ENCODE peak calls at places on chromosome 6, in six cellular contexts. One of them, this sample, is unnamed.

GRCh38 chr6:166597711-166598440 is 11.4 kb upstream of the RAMACL start:
- DNase-seq in type B pancreatic cell: no peak
- DNase-seq in GM13977: no peak
- DNase-seq in SK-N-SH: no peak
- DNase-seq in HL-60: no peak
- DNase-seq in foreskin fibroblast: no peak
- DNase-seq in this sample: no peak

GRCh38 chr6:50655848-50656453 is 57.4 kb upstream of the TFAP2D start:
- DNase-seq in type B pancreatic cell: no peak
- DNase-seq in SK-N-SH: peak
- DNase-seq in HL-60: no peak
- DNase-seq in GM13977: peak
- DNase-seq in foreskin fibroblast: no peak
- DNase-seq in this sample: no peak

GRCh38 chr6:452301-453067 is 60.9 kb downstream of the IRF4 start:
- DNase-seq in foreskin fibroblast: peak
- DNase-seq in SK-N-SH: no peak
- DNase-seq in type B pancreatic cell: no peak
- DNase-seq in HL-60: no peak
- DNase-seq in GM13977: no peak
- DNase-seq in this sample: no peak

GRCh38 chr6:168885741-168886140 is 367.9 kb downstream of the THBS2 start:
- DNase-seq in type B pancreatic cell: no peak
- DNase-seq in GM13977: no peak
- DNase-seq in foreskin fibroblast: no peak
- DNase-seq in SK-N-SH: no peak
- DNase-seq in HL-60: no peak
- DNase-seq in this sample: no peak

GRCh38 chr6:159440907-159441703 is 251.9 kb downstream of the SOD2 start:
- DNase-seq in type B pancreatic cell: no peak
- DNase-seq in SK-N-SH: no peak
- DNase-seq in GM13977: no peak
- DNase-seq in foreskin fibroblast: no peak
- DNase-seq in HL-60: no peak
- DNase-seq in this sample: no peak

GRCh38 chr6:79005024-79005423 is 73.0 kb downstream of the PHIP start:
- DNase-seq in HL-60: no peak
- DNase-seq in SK-N-SH: no peak
- DNase-seq in type B pancreatic cell: no peak
- DNase-seq in GM13977: no peak
- DNase-seq in foreskin fibroblast: no peak
- DNase-seq in this sample: no peak

GRCh38 chr6:30915591-30915946 is 1.5 kb downstream of the VARS2 start:
- DNase-seq in HL-60: peak
- DNase-seq in SK-N-SH: peak
- DNase-seq in type B pancreatic cell: no peak
- DNase-seq in foreskin fibroblast: peak
- DNase-seq in GM13977: peak
- DNase-seq in this sample: no peak

GRCh38 chr6:69232506-69233194 is 564.2 kb downstream of the LMBRD1 start:
- DNase-seq in HL-60: peak
- DNase-seq in type B pancreatic cell: peak
- DNase-seq in foreskin fibroblast: peak
- DNase-seq in GM13977: peak
- DNase-seq in SK-N-SH: peak
- DNase-seq in this sample: no peak

GRCh38 chr6:41428995-41429417 is 93.6 kb downstream of the NCR2 start:
- DNase-seq in foreskin fibroblast: peak
- DNase-seq in HL-60: peak
- DNase-seq in GM13977: no peak
- DNase-seq in type B pancreatic cell: no peak
- DNase-seq in SK-N-SH: no peak
- DNase-seq in this sample: no peak

GRCh38 chr6:47655719-47656595 is 42.4 kb upstream of the ADGRF4 start:
- DNase-seq in HL-60: no peak
- DNase-seq in foreskin fibroblast: peak
- DNase-seq in type B pancreatic cell: no peak
- DNase-seq in SK-N-SH: no peak
- DNase-seq in GM13977: no peak
- DNase-seq in this sample: no peak

GRCh38 chr6:128295670-128296069 is 224.7 kb downstream of the PTPRK start:
- DNase-seq in foreskin fibroblast: no peak
- DNase-seq in type B pancreatic cell: no peak
- DNase-seq in SK-N-SH: no peak
- DNase-seq in GM13977: no peak
- DNase-seq in HL-60: no peak
- DNase-seq in this sample: no peak

GRCh38 chr6:144912474-144912873 is 627.3 kb downstream of the UTRN start:
- DNase-seq in GM13977: no peak
- DNase-seq in SK-N-SH: no peak
- DNase-seq in foreskin fibroblast: peak
- DNase-seq in HL-60: no peak
- DNase-seq in type B pancreatic cell: no peak
- DNase-seq in this sample: no peak

GRCh38 chr6:44090465-44090864 is 36.8 kb downstream of the MRPL14 start:
- DNase-seq in HL-60: no peak
- DNase-seq in GM13977: no peak
- DNase-seq in SK-N-SH: no peak
- DNase-seq in foreskin fibroblast: no peak
- DNase-seq in type B pancreatic cell: no peak
- DNase-seq in this sample: no peak

GRCh38 chr6:44662461-44663121 is 275.1 kb downstream of the CDC5L start:
- DNase-seq in GM13977: no peak
- DNase-seq in type B pancreatic cell: no peak
- DNase-seq in HL-60: no peak
- DNase-seq in foreskin fibroblast: no peak
- DNase-seq in SK-N-SH: no peak
- DNase-seq in this sample: no peak

GRCh38 chr6:30025197-30025596 is 35.9 kb upstream of the POLR1H start:
- DNase-seq in GM13977: no peak
- DNase-seq in SK-N-SH: no peak
- DNase-seq in foreskin fibroblast: no peak
- DNase-seq in HL-60: no peak
- DNase-seq in type B pancreatic cell: no peak
- DNase-seq in this sample: no peak

GRCh38 chr6:37077459-37078296 is 72.2 kb downstream of the FGD2 start:
- DNase-seq in GM13977: no peak
- DNase-seq in foreskin fibroblast: peak
- DNase-seq in HL-60: no peak
- DNase-seq in type B pancreatic cell: peak
- DNase-seq in SK-N-SH: peak
- DNase-seq in this sample: no peak

GRCh38 chr6:16760536-16761468 is at the start of gene ATXN1:
- DNase-seq in SK-N-SH: peak
- DNase-seq in GM13977: peak
- DNase-seq in foreskin fibroblast: no peak
- DNase-seq in HL-60: peak
- DNase-seq in type B pancreatic cell: peak
- DNase-seq in this sample: peak

GRCh38 chr6:21395121-21395520 is 198.4 kb upstream of the SOX4 start:
- DNase-seq in SK-N-SH: peak
- DNase-seq in HL-60: no peak
- DNase-seq in GM13977: no peak
- DNase-seq in type B pancreatic cell: no peak
- DNase-seq in foreskin fibroblast: no peak
- DNase-seq in this sample: no peak

GRCh38 chr6:44535446-44535845 is 147.9 kb downstream of the CDC5L start:
- DNase-seq in HL-60: no peak
- DNase-seq in foreskin fibroblast: no peak
- DNase-seq in SK-N-SH: no peak
- DNase-seq in type B pancreatic cell: no peak
- DNase-seq in GM13977: no peak
- DNase-seq in this sample: no peak

GRCh38 chr6:53547166-53547814 is 2.4 kb upstream of the GCLC start:
- DNase-seq in HL-60: no peak
- DNase-seq in SK-N-SH: peak
- DNase-seq in foreskin fibroblast: no peak
- DNase-seq in GM13977: no peak
- DNase-seq in type B pancreatic cell: no peak
- DNase-seq in this sample: no peak

GRCh38 chr6:16698163-16698533 is 63.1 kb downstream of the ATXN1 start:
- DNase-seq in GM13977: no peak
- DNase-seq in type B pancreatic cell: no peak
- DNase-seq in SK-N-SH: no peak
- DNase-seq in foreskin fibroblast: no peak
- DNase-seq in HL-60: no peak
- DNase-seq in this sample: no peak

GRCh38 chr6:114887037-114887436 is 544.2 kb upstream of the HS3ST5 start:
- DNase-seq in foreskin fibroblast: no peak
- DNase-seq in HL-60: no peak
- DNase-seq in GM13977: no peak
- DNase-seq in SK-N-SH: no peak
- DNase-seq in type B pancreatic cell: no peak
- DNase-seq in this sample: no peak

GRCh38 chr6:39419607-39420006 is 97.1 kb upstream of the KCNK16 start:
- DNase-seq in HL-60: no peak
- DNase-seq in SK-N-SH: no peak
- DNase-seq in foreskin fibroblast: no peak
- DNase-seq in GM13977: no peak
- DNase-seq in type B pancreatic cell: no peak
- DNase-seq in this sample: no peak

DNA sequence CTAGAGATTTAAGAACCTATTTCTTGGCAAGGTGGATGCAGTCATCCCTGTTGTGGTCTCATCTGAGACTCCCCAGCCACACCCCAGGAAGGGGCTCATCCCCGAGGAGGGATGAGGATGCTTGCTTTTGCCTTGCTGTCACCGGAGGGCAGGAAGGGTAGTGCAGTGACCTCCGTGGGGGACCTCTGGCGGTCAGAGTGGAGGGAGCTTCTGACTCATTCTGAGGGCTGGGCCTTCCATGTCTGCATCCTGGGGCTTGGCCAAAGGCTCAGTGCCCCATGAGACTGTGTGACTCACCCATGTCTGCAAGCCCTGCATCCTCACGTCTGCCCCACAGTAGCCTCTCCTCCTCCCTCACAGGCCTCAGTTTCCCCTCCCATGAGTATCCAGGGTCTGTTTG is 38.7 kb downstream of the UQCC2 start:
- DNase-seq in SK-N-SH: peak
- DNase-seq in type B pancreatic cell: no peak
- DNase-seq in GM13977: peak
- DNase-seq in foreskin fibroblast: peak
- DNase-seq in HL-60: peak
- DNase-seq in this sample: peak
- TF ChIP-seq CTCF in SK-N-SH: peak
- TF ChIP-seq CTCF in type B pancreatic cell: peak
- TF ChIP-seq CTCF in GM13977: peak
- TF ChIP-seq CTCF in foreskin fibroblast: peak
- TF ChIP-seq CTCF in HL-60: peak
- TF ChIP-seq CTCF in this sample: no peak

DNA sequence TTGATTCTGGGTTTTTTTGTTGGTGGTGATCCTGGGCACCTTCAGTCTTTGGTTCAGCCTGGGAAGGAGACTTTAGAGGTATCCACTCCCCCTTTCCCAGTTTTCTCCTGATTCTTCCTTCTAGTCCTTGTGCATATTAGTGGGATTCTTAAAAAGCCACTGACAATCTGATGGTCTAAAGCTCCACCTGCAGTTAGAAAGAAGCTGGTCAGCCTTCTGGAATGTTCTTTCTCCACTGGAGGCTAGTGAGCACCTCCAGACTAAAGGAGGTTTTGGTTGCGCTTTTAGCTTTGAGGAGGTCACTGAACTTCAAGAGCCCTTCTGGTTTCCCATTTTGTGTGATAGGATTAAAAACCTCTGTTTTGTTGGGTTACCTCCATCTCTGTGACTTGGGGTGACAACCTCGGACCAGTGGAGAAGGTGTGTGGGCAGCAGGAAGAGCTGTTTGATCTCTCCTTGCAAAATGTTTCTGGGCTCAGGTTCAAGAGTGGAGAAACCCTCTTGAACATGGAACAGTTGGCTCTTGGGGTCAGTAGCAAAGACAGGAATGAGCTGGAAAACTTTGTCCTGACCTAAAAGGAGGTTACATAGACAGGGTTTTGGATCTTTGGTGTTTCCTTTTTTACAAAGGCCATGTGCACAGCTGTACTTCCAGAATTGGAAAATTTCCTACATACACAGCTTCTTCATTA is 29.0 kb downstream of the JARID2 start:
- DNase-seq in foreskin fibroblast: no peak
- DNase-seq in type B pancreatic cell: no peak
- DNase-seq in SK-N-SH: no peak
- DNase-seq in HL-60: no peak
- DNase-seq in GM13977: no peak
- DNase-seq in this sample: no peak
- TF ChIP-seq CTCF in foreskin fibroblast: peak
- TF ChIP-seq CTCF in type B pancreatic cell: no peak
- TF ChIP-seq CTCF in SK-N-SH: peak
- TF ChIP-seq CTCF in HL-60: no peak
- TF ChIP-seq CTCF in GM13977: peak
- TF ChIP-seq CTCF in this sample: no peak

DNA sequence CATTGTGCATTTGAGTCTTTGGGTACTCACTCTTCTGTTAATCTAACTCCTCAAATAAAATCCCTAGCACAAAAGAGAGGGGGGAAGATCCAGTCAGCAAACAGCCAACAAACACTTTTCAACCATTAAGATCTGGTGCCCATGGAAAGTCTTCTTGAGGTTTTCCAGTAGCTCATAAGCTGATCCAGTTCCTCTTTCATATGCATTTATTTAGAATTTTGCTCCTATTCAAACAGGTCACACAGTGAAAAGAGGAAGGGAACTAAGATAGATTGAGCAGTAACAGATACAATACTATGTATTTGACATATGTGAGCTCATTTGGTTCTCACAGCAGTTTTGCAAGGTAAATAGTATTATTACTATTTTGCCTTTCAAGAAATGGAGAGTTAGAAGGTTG is 38.6 kb downstream of the HLA-DPB1 start:
- DNase-seq in SK-N-SH: no peak
- DNase-seq in foreskin fibroblast: no peak
- DNase-seq in HL-60: peak
- DNase-seq in GM13977: no peak
- DNase-seq in type B pancreatic cell: no peak
- DNase-seq in this sample: no peak
- TF ChIP-seq CTCF in SK-N-SH: no peak
- TF ChIP-seq CTCF in foreskin fibroblast: no peak
- TF ChIP-seq CTCF in HL-60: no peak
- TF ChIP-seq CTCF in GM13977: no peak
- TF ChIP-seq CTCF in type B pancreatic cell: no peak
- TF ChIP-seq CTCF in this sample: no peak

DNA sequence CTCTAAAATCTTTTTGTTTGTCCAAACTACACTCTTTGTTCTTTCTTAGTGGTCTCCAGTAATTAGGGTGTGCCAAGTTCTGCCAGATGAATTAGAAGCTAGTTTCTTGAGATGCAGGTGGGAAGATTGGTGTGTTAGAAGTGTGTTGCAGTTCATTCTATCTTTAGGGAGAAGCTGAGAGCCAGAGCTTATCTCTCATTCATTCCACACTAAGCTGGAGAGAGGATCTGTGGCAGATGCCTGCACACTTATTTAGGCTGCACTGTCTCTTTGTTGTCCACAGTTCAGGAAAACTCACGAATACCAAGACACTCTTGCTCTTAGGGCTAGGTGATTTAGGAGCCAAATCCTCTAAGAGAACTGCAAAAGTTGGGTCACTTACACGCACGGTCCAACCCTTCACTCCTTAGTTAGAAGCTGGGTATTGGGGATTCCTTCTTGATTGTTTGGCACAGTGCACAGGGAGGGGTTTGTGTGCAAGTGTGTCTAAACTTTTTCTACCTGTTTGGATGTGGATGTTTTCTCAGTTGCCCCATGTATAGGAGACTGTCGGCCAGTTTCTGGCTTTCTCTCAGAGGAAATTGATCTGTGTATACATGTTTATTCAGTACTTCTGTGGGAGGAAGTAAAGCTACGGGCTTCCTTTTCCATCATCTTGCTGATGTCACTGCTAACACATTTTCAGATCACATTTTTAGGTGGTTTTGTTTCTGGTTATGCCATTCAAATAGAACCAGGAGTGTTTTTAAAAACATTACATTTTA is 49.5 kb downstream of the SMAP1 start:
- DNase-seq in type B pancreatic cell: no peak
- DNase-seq in HL-60: no peak
- DNase-seq in foreskin fibroblast: no peak
- DNase-seq in SK-N-SH: no peak
- DNase-seq in GM13977: no peak
- DNase-seq in this sample: no peak
- TF ChIP-seq CTCF in type B pancreatic cell: no peak
- TF ChIP-seq CTCF in HL-60: no peak
- TF ChIP-seq CTCF in foreskin fibroblast: no peak
- TF ChIP-seq CTCF in SK-N-SH: no peak
- TF ChIP-seq CTCF in GM13977: no peak
- TF ChIP-seq CTCF in this sample: no peak

This sample was measured in omental fat pad.